ENCODE peak calls at places on chromosomes 1 and 21, in ten cellular contexts. F is gastrocnemius medialis, Y is body of pancreas, Z is transverse colon, V is tibial nerve, E is colonic mucosa, A is IMR-90, J is hepatocyte, B is pancreas, R is PC-3. U is an unnamed sample.

GRCh38 chr1:169546087-169546995 is 39.9 kb downstream of the F5 start:
- DNase-seq in V (no peak), F (peak; percentile 38), J (peak; percentile 87), E (peak; percentile 77), B (peak; percentile 64), Y (peak; percentile 70), Z (peak; percentile 47), A (peak; percentile 79), R (peak; percentile 90), U (peak; percentile 80)

GRCh38 chr21:15894596-15894995 is 164.8 kb downstream of the USP25 start:
- DNase-seq in V (no peak), Y (no peak), A (peak; percentile 38), J (no peak), Z (no peak), E (no peak), R (peak; percentile 41), B (no peak), F (no peak), U (peak; percentile 4)

GRCh38 chr1:23366146-23366545 is 3.5 kb downstream of the ZNF436 start:
- DNase-seq in J (no peak), V (no peak), B (no peak), R (no peak), Y (no peak), Z (no peak), A (no peak), E (no peak), F (no peak), U (no peak)

GRCh38 chr1:224205438-224205840 is 22.4 kb downstream of the DEGS1 start:
- DNase-seq in Y (no peak), B (no peak), F (no peak), A (peak; percentile 91), Z (no peak), J (peak; percentile 72), E (peak; percentile 23), R (peak; percentile 86), V (no peak), U (no peak)

GRCh38 chr1:213179784-213180183 is 128.7 kb downstream of the RPS6KC1 start:
- DNase-seq in A (no peak), E (no peak), F (no peak), R (peak; percentile 29), V (no peak), J (no peak), B (no peak), Y (no peak), Z (no peak), U (no peak)

GRCh38 chr21:44057960-44058651 is 46.0 kb downstream of the TRAPPC10 start:
- DNase-seq in J (no peak), Y (no peak), A (peak; percentile 46), F (no peak), E (no peak), R (no peak), V (no peak), Z (no peak), B (no peak), U (no peak)

GRCh38 chr1:170538687-170539086 is 6.7 kb downstream of the GORAB start:
- DNase-seq in A (no peak), B (no peak), E (no peak), Z (no peak), Y (no peak), F (no peak), V (no peak), R (no peak), J (no peak), U (no peak)

GRCh38 chr1:41408691-41409090 is 47.5 kb downstream of the FOXO6 start:
- DNase-seq in B (no peak), R (no peak), A (no peak), J (no peak), Y (no peak), Z (no peak), F (no peak), V (no peak), E (no peak), U (no peak)

GRCh38 chr1:210692796-210693195 is 364.1 kb downstream of the HHAT start:
- DNase-seq in E (no peak), F (no peak), Y (no peak), R (no peak), B (no peak), Z (no peak), A (no peak), V (no peak), J (no peak), U (no peak)

GRCh38 chr1:213914351-213914750 is 73.4 kb upstream of the PROX1 start:
- DNase-seq in B (no peak), Z (no peak), E (no peak), V (no peak), J (no peak), A (no peak), R (no peak), F (no peak), Y (no peak), U (no peak)

GRCh38 chr21:45130324-45130774 is 56.0 kb downstream of the ADARB1 start:
- DNase-seq in A (peak; percentile 84), J (peak; percentile 43), E (no peak), B (no peak), Y (no peak), Z (no peak), F (no peak), V (no peak), R (peak; percentile 86), U (peak; percentile 68)

GRCh38 chr1:202200669-202201068 is 7.1 kb downstream of the LGR6 start:
- DNase-seq in V (no peak), Z (no peak), J (no peak), A (no peak), E (no peak), R (no peak), B (no peak), F (peak; percentile 36), Y (no peak), U (no peak)

GRCh38 chr21:46227811-46228344 is 696 bp downstream of the LSS start:
- DNase-seq in E (no peak), R (no peak), F (no peak), Y (no peak), J (peak; percentile 38), V (no peak), B (no peak), A (no peak), Z (no peak), U (no peak)

GRCh38 chr21:46228345-46229051 is at the start of gene LSS:
- DNase-seq in A (peak; percentile 97), E (peak; percentile 99), F (peak; percentile 98), J (peak; percentile 100), Y (peak; percentile 99), R (peak; percentile 98), B (peak; percentile 99), Z (peak; percentile 99), V (peak; percentile 96), U (peak; percentile 99)

GRCh38 chr21:46229923-46230260 is 1.3 kb upstream of the LSS start:
- DNase-seq in E (no peak), J (no peak), Z (no peak), A (no peak), V (no peak), Y (no peak), F (no peak), R (no peak), B (no peak), U (no peak)

GRCh38 chr21:46226920-46227599 is 1.5 kb downstream of the LSS start:
- DNase-seq in F (no peak), R (no peak), Z (no peak), B (no peak), E (no peak), A (peak; percentile 78), V (no peak), Y (peak; percentile 35), J (peak; percentile 36), U (peak; percentile 39)

GRCh38 chr21:46229133-46229922 is 754 bp upstream of the LSS start:
- DNase-seq in R (peak; percentile 37), V (no peak), E (no peak), F (no peak), Y (peak; percentile 43), J (peak; percentile 75), B (peak; percentile 62), A (no peak), Z (no peak), U (no peak)
- H3K4me1 ChIP-seq in R (peaks cover 32% of the 10 kb centered on the region), V (peaks cover 38% of the 10 kb centered on the region), E (peaks cover 3% of the 10 kb centered on the region), F (peaks cover 34% of the 10 kb centered on the region), Y (peaks cover 42% of the 10 kb centered on the region), J (peaks cover 13% of the 10 kb centered on the region), B (peaks cover 6% of the 10 kb centered on the region), A (peaks cover 13% of the 10 kb centered on the region), Z (peaks cover 27% of the 10 kb centered on the region), U (peaks cover 18% of the 10 kb centered on the region)

DNA sequence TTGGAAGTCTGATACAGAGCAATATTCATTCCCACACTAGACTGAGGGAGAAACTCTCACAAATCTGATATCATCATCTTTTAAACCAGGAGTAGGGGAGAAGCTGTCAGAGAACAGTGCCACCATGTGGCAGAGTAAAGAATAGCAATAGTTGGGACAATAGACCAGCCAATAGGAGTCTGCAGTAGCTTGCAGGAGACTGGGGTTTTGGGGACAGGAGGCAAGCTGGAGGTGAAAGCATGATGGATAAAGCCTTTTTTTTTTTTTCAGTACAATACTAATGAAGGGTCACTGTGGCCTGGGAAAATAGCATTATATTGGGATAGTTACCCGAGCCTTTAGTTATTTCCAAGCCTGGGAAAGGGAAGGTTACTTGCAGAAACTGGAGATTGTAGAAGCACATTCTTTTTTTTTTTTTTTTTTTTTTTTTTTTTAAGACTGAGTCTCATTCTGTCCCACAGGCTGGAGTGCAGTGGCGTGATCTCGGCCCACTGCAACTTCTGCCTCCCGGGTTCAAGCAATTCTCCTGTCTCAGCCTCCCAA is 120.7 kb downstream of the S1PR1 start:
- DNase-seq in Z (peak; percentile 47), R (peak; percentile 89), J (peak; percentile 80), Y (peak; percentile 63), E (peak; percentile 73), V (peak; percentile 16), A (peak; percentile 80), B (peak; percentile 63), F (peak; percentile 21), U (peak; percentile 83)
- TF ChIP-seq CTCF in Z (peak; percentile 69), R (peak; percentile 92), J (peak; percentile 91), Y (peak; percentile 78), E (peak; percentile 77), V (peak; percentile 75), A (peak; percentile 79), B (peak; percentile 67), F (peak; percentile 45), U (peak; percentile 94)

GRCh38 chr1:18009061-18009728 is 98.4 kb upstream of the IGSF21 start:
- DNase-seq in B (no peak), A (no peak), V (no peak), Y (no peak), Z (no peak), J (no peak), R (no peak), E (no peak), F (no peak), U (no peak)
- H3K4me3 ChIP-seq in B (no peak overlapping the region), A (no peak overlapping the region), V (no peak overlapping the region), Y (no peak overlapping the region), Z (no peak overlapping the region), J (no peak overlapping the region), R (no peak overlapping the region), E (no peak overlapping the region), F (no peak overlapping the region), U (no peak overlapping the region)

DNA sequence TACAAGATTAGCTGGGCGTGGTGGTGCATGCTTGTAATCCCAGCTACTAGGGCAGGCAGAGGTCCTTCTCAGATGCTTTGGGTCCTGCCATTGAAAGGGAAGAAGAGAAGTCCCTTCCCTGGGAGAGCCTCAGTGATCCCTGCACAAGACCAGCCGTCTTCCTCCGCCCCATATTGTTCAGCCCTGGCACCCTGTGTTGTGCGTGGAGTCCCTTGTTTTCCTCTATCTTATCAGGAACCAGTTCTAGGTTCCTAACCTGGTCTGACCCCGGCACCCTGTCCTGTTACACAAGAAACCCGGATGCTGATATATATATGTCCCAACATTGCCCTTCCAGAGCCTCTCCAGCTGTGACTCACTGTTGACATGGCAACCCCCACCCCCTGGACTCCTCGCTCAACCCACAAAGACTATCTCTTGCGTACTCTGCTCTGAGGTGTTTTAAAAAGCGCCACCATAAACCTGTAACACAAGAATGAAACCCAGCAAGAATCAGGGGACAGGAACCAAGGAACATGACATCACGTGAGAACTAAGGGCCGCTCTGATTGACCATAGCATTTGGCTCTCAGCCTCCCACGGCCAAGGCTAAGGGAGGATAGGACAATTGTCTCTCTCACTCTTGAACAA is 4.8 kb downstream of the MX2 start:
- DNase-seq in V (no peak), R (peak; percentile 89), A (peak; percentile 73), E (peak; percentile 57), B (peak; percentile 70), F (no peak), Z (peak; percentile 74), J (peak; percentile 93), Y (peak; percentile 75), U (no peak)
- H3K4me1 ChIP-seq in V (peaks cover 52% of the 10 kb centered on the region), R (peaks cover 15% of the 10 kb centered on the region), A (peaks cover 8% of the 10 kb centered on the region), E (no peaks in the 10 kb centered on the region), B (no peaks in the 10 kb centered on the region), F (no peaks in the 10 kb centered on the region), Z (peaks cover 12% of the 10 kb centered on the region), J (peaks cover 24% of the 10 kb centered on the region), Y (peaks cover 20% of the 10 kb centered on the region), U (no peaks in the 10 kb centered on the region)